ENCODE peak calls at places on chromosomes 7 and 10, in four cellular contexts. B is activated CD4-positive, alpha-beta T cell treated with anti-CD3 and anti-CD28 coated beads for 24 hours; U is central memory CD8-positive, alpha-beta T cell; E is naive thymus-derived CD4-positive, alpha-beta T cell. K is an unnamed sample.

GRCh38 chr10:69232736-69233135 is 12.6 kb downstream of the HKDC1 start:
- DNase-seq in E (no peak), U (no peak), B (no peak), K (no peak)

GRCh38 chr7:2309889-2310331 is 4.3 kb downstream of the SNX8 start:
- DNase-seq in U (no peak), B (no peak), E (no peak), K (no peak)

GRCh38 chr7:158112571-158113320 is 474.9 kb downstream of the PTPRN2 start:
- DNase-seq in U (no peak), B (no peak), E (no peak), K (no peak)

GRCh38 chr10:87177-88080 is 38.3 kb upstream of the TUBB8 start:
- DNase-seq in U (no peak), B (no peak), E (no peak), K (no peak)

GRCh38 chr10:80313523-80313922 is 24.1 kb upstream of the MAT1A start:
- DNase-seq in B (no peak), E (no peak), U (no peak), K (no peak)

GRCh38 chr10:71531485-71532446 is 135.0 kb downstream of the CDH23 start:
- DNase-seq in B (peak; percentile 15), U (no peak), E (no peak), K (no peak)

GRCh38 chr10:17673517-17674051 is 29.6 kb downstream of the STAM start:
- DNase-seq in E (no peak), U (no peak), B (no peak), K (no peak)

GRCh38 chr7:158432369-158433270 is 155.0 kb downstream of the PTPRN2 start:
- DNase-seq in B (no peak), U (no peak), E (no peak), K (no peak)

GRCh38 chr10:21694646-21695045 is 160.6 kb downstream of the MLLT10 start:
- DNase-seq in E (no peak), B (no peak), U (no peak), K (no peak)

GRCh38 chr7:99709838-99710541 is 25.0 kb downstream of the CYP3A7 start:
- DNase-seq in B (no peak), E (no peak), U (no peak), K (no peak)

GRCh38 chr10:11164806-11165590 is 147.3 kb downstream of the CELF2 start:
- DNase-seq in B (peak; percentile 55), U (no peak), E (peak; percentile 54), K (peak; percentile 65)

GRCh38 chr7:95980073-95980655 is 207.8 kb downstream of the DYNC1I1 start:
- DNase-seq in U (no peak), B (no peak), E (no peak), K (no peak)

GRCh38 chr10:88126699-88127098 is 263.3 kb downstream of the PTEN start:
- DNase-seq in E (no peak), U (no peak), B (no peak), K (no peak)

GRCh38 chr10:86164216-86164774 is 202.3 kb downstream of the GRID1 start:
- DNase-seq in U (no peak), B (no peak), E (no peak), K (no peak)

GRCh38 chr10:127133225-127133624 is 63.2 kb downstream of the INSYN2A start:
- DNase-seq in E (no peak), U (no peak), B (no peak), K (no peak)

GRCh38 chr10:28214185-28214584 is 88.7 kb downstream of the MPP7 start:
- DNase-seq in U (no peak), B (no peak), E (no peak), K (no peak)

GRCh38 chr10:13717936-13718772 is 131.4 kb downstream of the PRPF18 start:
- DNase-seq in E (peak; percentile 13), U (no peak), B (peak; percentile 28), K (peak; percentile 6)

GRCh38 chr10:103086799-103087198 is 106.3 kb downstream of the NT5C2 start:
- DNase-seq in U (no peak), B (no peak), E (no peak), K (no peak)

GRCh38 chr7:153530441-153530840 is 521.8 kb upstream of the DPP6 start:
- DNase-seq in B (no peak), U (no peak), E (no peak), K (no peak)

GRCh38 chr7:16847381-16847860 is 34.4 kb downstream of the AGR3 start:
- DNase-seq in E (no peak), B (no peak), U (no peak), K (no peak)

GRCh38 chr10:24132741-24133140 is 76.2 kb upstream of the KIAA1217 start:
- DNase-seq in B (no peak), E (no peak), U (no peak), K (no peak)

GRCh38 chr10:127012071-127012768 is 107.0 kb downstream of the DOCK1 start:
- DNase-seq in U (no peak), B (no peak), E (no peak), K (no peak)

GRCh38 chr10:120833222-120833928 is 17.8 kb upstream of the WDR11 start:
- DNase-seq in U (no peak), B (no peak), E (no peak), K (no peak)

GRCh38 chr7:96833701-96834453 is 124.2 kb upstream of the SEM1 start:
- DNase-seq in E (no peak), U (no peak), B (no peak), K (no peak)

GRCh38 chr7:94003446-94004023 is 620 bp downstream of the BET1 start:
- DNase-seq in E (no peak), U (no peak), B (no peak), K (no peak)

GRCh38 chr7:49001610-49002033 is 77.3 kb downstream of the CDC14C start:
- DNase-seq in B (no peak), E (no peak), U (no peak), K (no peak)

GRCh38 chr10:80284522-80284921 is 4.9 kb downstream of the MAT1A start:
- DNase-seq in E (no peak), B (no peak), U (no peak), K (no peak)

GRCh38 chr10:110244550-110244949 is 37.1 kb downstream of the MXI1 start:
- DNase-seq in U (no peak), B (no peak), E (no peak), K (no peak)

GRCh38 chr10:37680243-37680683 is 177.1 kb downstream of the ZNF248 start:
- DNase-seq in U (no peak), E (no peak), B (no peak), K (no peak)

GRCh38 chr10:3399756-3400155 is 227.2 kb upstream of the PITRM1 start:
- DNase-seq in U (no peak), B (no peak), E (no peak), K (no peak)

GRCh38 chr10:77825965-77826364 is 100.6 kb downstream of the DLG5 start:
- DNase-seq in U (no peak), B (no peak), E (no peak), K (no peak)

GRCh38 chr7:100219271-100219737 is 445 bp upstream of the PVRIG start:
- DNase-seq in B (no peak), U (no peak), E (no peak), K (peak; percentile 34)